ENCODE peak calls at places on chromosomes 16 and 17, in seven cellular contexts. J is effector CD4-positive, alpha-beta T cell; G is adrenal gland; X is psoas muscle; E is OCI-M1; P is T-helper 1 cell; B is fibroblast of pulmonary artery. M is an unnamed sample.

GRCh38 chr17:42184717-42185496 is at the start of gene HCRT:
- DNase-seq in X (no peak), J (no peak), E (no peak), G (no peak), P (no peak), B (no peak), M (no peak)

GRCh38 chr17:59859444-59860025 is 33.2 kb downstream of the TUBD1 start:
- DNase-seq in E (peak; percentile 72), G (no peak), B (peak; percentile 84), X (no peak), J (no peak), P (no peak), M (no peak)

GRCh38 chr17:35865412-35866355 is 3.0 kb downstream of the HEATR9 start:
- DNase-seq in J (no peak), X (no peak), B (peak; percentile 65), E (no peak), P (no peak), G (no peak), M (no peak)

GRCh38 chr17:83119987-83120864 is 40.8 kb downstream of the METRNL start:
- DNase-seq in B (no peak), E (peak; percentile 83), J (no peak), P (no peak), G (no peak), X (peak; percentile 46), M (no peak)

GRCh38 chr16:2980227-2981176 is at the start of gene PKMYT1:
- DNase-seq in P (peak; percentile 89), E (peak; percentile 94), G (peak; percentile 93), X (peak; percentile 96), J (peak; percentile 91), B (peak; percentile 83), M (peak; percentile 93)

GRCh38 chr17:34387566-34387965 is 24.5 kb upstream of the CCL1 start:
- DNase-seq in P (no peak), J (no peak), X (no peak), G (no peak), E (no peak), B (no peak), M (no peak)

GRCh38 chr17:75906143-75906884 is 1.6 kb upstream of the MRPL38 start:
- DNase-seq in E (no peak), X (no peak), B (no peak), P (no peak), G (no peak), J (no peak), M (no peak)

GRCh38 chr17:1929896-1930750 is 95.0 kb downstream of the RTN4RL1 start:
- DNase-seq in X (no peak), G (no peak), E (no peak), P (no peak), B (no peak), J (no peak), M (no peak)

GRCh38 chr16:84386044-84386443 is 17.7 kb downstream of the ATP2C2 start:
- DNase-seq in G (no peak), B (no peak), P (no peak), X (no peak), E (no peak), J (no peak), M (no peak)

GRCh38 chr17:19703106-19703775 is 13.1 kb downstream of the SLC47A2 start:
- DNase-seq in G (no peak), P (no peak), B (no peak), E (no peak), J (no peak), X (no peak), M (no peak)

GRCh38 chr17:78919816-78920516 is 5.2 kb downstream of the TIMP2 start:
- DNase-seq in E (no peak), G (no peak), X (peak; percentile 41), J (no peak), P (no peak), B (no peak), M (no peak)

GRCh38 chr17:55674107-55674506 is 48.6 kb downstream of the TMEM100 start:
- DNase-seq in G (no peak), P (no peak), J (no peak), E (peak; percentile 28), B (peak; percentile 9), X (no peak), M (no peak)

GRCh38 chr16:70422543-70422942 is 16.4 kb downstream of the ST3GAL2 start:
- DNase-seq in P (no peak), E (no peak), X (no peak), J (no peak), G (no peak), B (no peak), M (no peak)

GRCh38 chr16:69595127-69596036 is 29.6 kb downstream of the NFAT5 start:
- DNase-seq in B (peak; percentile 73), J (no peak), X (no peak), G (no peak), E (peak; percentile 27), P (no peak), M (no peak)

GRCh38 chr16:4693956-4694663 is 748 bp downstream of the NUDT16L1 start:
- DNase-seq in E (peak; percentile 48), B (peak; percentile 64), X (peak; percentile 73), G (peak; percentile 50), P (peak; percentile 23), J (peak; percentile 41), M (peak; percentile 39)

GRCh38 chr17:27573971-27574525 is 56.9 kb upstream of the LGALS9 start:
- DNase-seq in J (no peak), G (peak; percentile 56), P (no peak), E (peak; percentile 98), X (peak; percentile 12), B (peak; percentile 64), M (no peak)

GRCh38 chr17:2138768-2139167 is 83.9 kb downstream of the HIC1 start:
- DNase-seq in P (no peak), G (peak; percentile 48), J (no peak), X (peak; percentile 58), E (peak; percentile 51), B (peak; percentile 59), M (no peak)